ENCODE peak calls at places on chromosomes 7 and 10, in eight cellular contexts. H is adipocyte; B is skeletal muscle cell; T is CD4-positive, alpha-beta T cell; X is astrocyte of the spinal cord; I is stimulated activated CD4-positive, alpha-beta T cell treated with anti-CD3 and anti-CD28 coated beads, Interleukin-15, amount 100 ng/mL, for 24 hours; O is GM12864; R is GM12891. Y is an unnamed sample.

GRCh38 chr10:112000466-112000865 is 183.1 kb downstream of the GPAM start:
- DNase-seq in H (no peak), O (no peak), R (no peak), X (no peak), B (peak; percentile 8), I (no peak), T (no peak), Y (no peak)

GRCh38 chr7:142795339-142795863 is 24.6 kb downstream of the PRSS2 start:
- DNase-seq in R (no peak), H (no peak), B (no peak), T (peak; percentile 73), X (no peak), O (no peak), I (peak; percentile 77), Y (peak; percentile 86)

GRCh38 chr7:138460176-138460648 is at the start of gene TRIM24:
- DNase-seq in B (no peak), T (no peak), R (peak; percentile 87), X (no peak), H (no peak), O (peak; percentile 83), I (peak; percentile 96), Y (no peak)

GRCh38 chr10:124010563-124011131 is 82.8 kb downstream of the CHST15 start:
- DNase-seq in I (no peak), R (no peak), T (no peak), O (no peak), B (no peak), X (no peak), H (peak; percentile 36), Y (no peak)

GRCh38 chr7:46610746-46611145 is 689.7 kb upstream of the IGFBP3 start:
- DNase-seq in X (no peak), O (no peak), I (no peak), R (no peak), B (no peak), H (no peak), T (no peak), Y (no peak)

GRCh38 chr7:31516680-31517079 is 2.8 kb downstream of the ITPRID1 start:
- DNase-seq in T (no peak), O (no peak), R (no peak), I (no peak), H (no peak), X (no peak), B (no peak), Y (no peak)

GRCh38 chr7:115094163-115094562 is 172.3 kb downstream of the MDFIC start:
- DNase-seq in T (no peak), I (no peak), H (no peak), R (no peak), B (peak; percentile 92), X (no peak), O (no peak), Y (no peak)

GRCh38 chr7:30206466-30206865 is 71.7 kb downstream of the MTURN start:
- DNase-seq in X (peak; percentile 38), H (peak; percentile 20), T (no peak), R (no peak), I (no peak), B (no peak), O (no peak), Y (no peak)

GRCh38 chr10:11881477-11882417 is 58.6 kb downstream of the PROSER2 start:
- DNase-seq in B (no peak), R (no peak), H (no peak), O (no peak), I (no peak), X (no peak), T (no peak), Y (peak; percentile 35)